ENCODE peak calls at places on chromosomes 3 and 15, in four cellular contexts. S is BE2C, V is Karpas-422, B is ovary. O is an unnamed sample.
A peak's percentile ranks its signal among the peaks of the same experiment; 100 is the strongest.

GRCh38 chr15:67068724-67069400 is 3.5 kb downstream of the SMAD3 start:
- DNase-seq in B (no peak), S (no peak), V (no peak), O (peak; percentile 45)

GRCh38 chr3:707041-707440 is 385.8 kb upstream of the CNTN6 start:
- DNase-seq in S (no peak), V (no peak), B (no peak), O (no peak)

GRCh38 chr3:178719036-178719635 is 182.9 kb downstream of the KCNMB2 start:
- DNase-seq in S (no peak), B (no peak), V (no peak), O (no peak)

GRCh38 chr15:81375461-81375860 is 1.4 kb upstream of the TMC3 start:
- DNase-seq in B (no peak), V (no peak), S (no peak), O (no peak)

GRCh38 chr15:29538110-29538509 is 268.5 kb upstream of the NSMCE3 start:
- DNase-seq in V (no peak), B (no peak), S (no peak), O (no peak)

GRCh38 chr15:90266061-90266431 is 574 bp downstream of the NGRN start:
- DNase-seq in V (peak; percentile 81), S (peak; percentile 59), B (peak; percentile 54), O (peak; percentile 71)

GRCh38 chr15:34812369-34812768 is 17.0 kb upstream of the ACTC1 start:
- DNase-seq in B (no peak), S (no peak), V (no peak), O (no peak)

GRCh38 chr3:44120721-44121582 is 120.7 kb upstream of the TOPAZ1 start:
- DNase-seq in V (no peak), S (no peak), B (no peak), O (no peak)

GRCh38 chr15:89836255-89837133 is 21.8 kb upstream of the ANPEP start:
- DNase-seq in V (no peak), S (no peak), B (no peak), O (no peak)

GRCh38 chr3:133374706-133375105 is 25.1 kb upstream of the BFSP2 start:
- DNase-seq in V (peak; percentile 72), S (no peak), B (no peak), O (no peak)

GRCh38 chr3:86934851-86935250 is 56.1 kb downstream of the VGLL3 start:
- DNase-seq in S (no peak), B (no peak), V (no peak), O (no peak)

GRCh38 chr3:160157321-160157720 is 67.9 kb upstream of the C3orf80 start:
- DNase-seq in S (no peak), V (no peak), B (no peak), O (no peak)

GRCh38 chr15:31085359-31085758 is 16.2 kb downstream of the TRPM1 start:
- DNase-seq in V (no peak), S (no peak), B (no peak), O (no peak)

GRCh38 chr15:64599226-64599625 is 138.8 kb downstream of the ZNF609 start:
- DNase-seq in B (no peak), V (no peak), S (no peak), O (no peak)

GRCh38 chr3:184485256-184485655 is 76.3 kb upstream of the EPHB3 start:
- DNase-seq in B (no peak), V (no peak), S (no peak), O (no peak)

GRCh38 chr15:80764535-80764934 is 14.6 kb upstream of the CEMIP start:
- DNase-seq in S (no peak), V (no peak), B (no peak), O (no peak)

DNA sequence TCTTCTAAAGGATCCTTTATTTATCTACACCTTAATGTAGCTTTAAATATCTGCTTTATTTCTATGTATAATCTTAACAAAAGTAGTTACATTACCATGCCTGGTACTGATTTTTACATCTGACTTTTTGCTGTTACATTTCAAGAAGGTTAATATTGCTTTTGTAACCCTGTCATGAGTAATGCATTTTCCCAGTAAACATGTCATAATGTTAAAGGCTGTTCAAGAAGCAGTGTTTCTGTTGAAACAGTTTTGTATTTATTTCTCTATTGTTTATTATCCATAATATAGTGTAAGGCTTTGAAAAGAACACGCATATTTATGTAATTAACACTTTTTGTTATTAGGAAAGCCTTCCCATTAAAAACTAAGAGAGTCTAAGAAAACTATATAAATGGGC is 98.5 kb upstream of the SOX2 start:
- DNase-seq in V (no peak), S (no peak), B (no peak), O (no peak)
- H3K4me1 ChIP-seq in V (no peaks in the 10 kb centered on the region), S (peaks cover 15% of the 10 kb centered on the region), B (no peaks in the 10 kb centered on the region), O (no peaks in the 10 kb centered on the region)

DNA sequence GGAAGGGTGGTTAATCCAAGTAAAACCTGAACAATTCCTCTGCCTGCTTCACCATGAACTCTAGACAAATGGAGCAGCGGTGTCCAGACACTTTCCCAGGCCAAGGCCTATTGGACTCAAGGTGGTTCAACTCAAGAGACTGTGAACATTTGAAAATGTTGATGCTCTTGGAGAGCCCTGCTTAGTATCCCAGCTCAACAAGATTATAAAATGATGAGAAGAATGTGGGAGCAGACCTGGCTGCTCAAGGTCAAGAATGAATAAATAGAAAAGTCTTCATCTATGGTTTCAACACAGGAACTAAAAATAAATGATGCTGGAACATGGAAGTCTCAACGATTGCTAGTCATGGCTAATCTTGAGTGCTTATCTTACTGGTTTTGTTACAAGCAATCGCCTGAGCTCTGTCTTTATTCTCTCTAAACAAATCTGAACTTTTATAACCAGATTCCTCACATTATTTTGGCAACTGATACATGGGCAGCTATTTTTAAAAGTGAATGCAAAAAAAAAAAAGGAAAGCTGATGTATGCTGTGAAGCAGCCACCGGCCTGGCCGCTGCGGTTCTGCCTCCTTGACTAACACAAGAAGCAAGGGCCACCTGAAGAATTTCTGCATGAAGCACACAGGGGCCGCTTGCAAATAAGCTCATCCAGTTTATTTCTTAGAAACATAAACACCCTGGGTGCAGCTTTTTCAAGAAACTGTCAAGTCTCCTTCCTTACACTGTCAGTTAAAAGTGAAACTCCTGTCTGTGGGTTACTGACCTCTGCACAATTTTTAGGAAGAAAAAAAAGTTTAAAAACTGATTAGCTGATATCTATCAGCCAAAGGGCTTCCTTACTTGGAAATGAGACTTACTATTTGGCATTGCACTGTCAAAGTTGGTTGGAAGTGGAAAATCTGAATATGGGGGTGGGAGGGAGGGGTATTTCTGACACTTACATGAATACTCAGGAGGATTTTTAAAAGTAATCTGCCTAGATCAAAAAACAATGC is 120.1 kb upstream of the ARHGEF3 start:
- DNase-seq in S (no peak), B (peak; percentile 47), V (peak; percentile 53), O (no peak)
- H3K4me1 ChIP-seq in S (no peaks in the 10 kb centered on the region), B (peaks cover 3% of the 10 kb centered on the region), V (peaks cover 53% of the 10 kb centered on the region), O (peaks cover 97% of the 10 kb centered on the region)

DNA sequence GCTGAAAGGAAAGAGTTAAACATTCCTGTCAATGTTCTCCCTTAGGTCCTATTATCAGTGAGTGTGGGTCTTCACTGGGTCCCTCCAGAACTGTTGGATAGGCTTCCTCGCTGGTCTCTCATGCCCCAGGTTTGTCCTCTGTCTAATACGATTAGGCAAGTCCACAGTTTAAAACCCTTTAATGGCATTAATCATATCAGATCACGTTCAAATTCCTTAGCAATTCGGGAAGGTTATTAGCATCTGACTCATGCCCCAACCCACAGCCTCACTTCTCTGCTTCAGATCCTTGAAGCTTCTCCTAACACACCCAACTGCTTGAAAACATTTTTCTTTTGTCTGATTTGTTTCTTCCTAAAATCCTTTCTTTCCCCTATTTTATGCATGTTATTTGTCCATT is 224.3 kb upstream of the ATP10A start:
- DNase-seq in S (no peak), V (no peak), B (no peak), O (no peak)
- H3K4me1 ChIP-seq in S (no peaks in the 10 kb centered on the region), V (no peaks in the 10 kb centered on the region), B (no peaks in the 10 kb centered on the region), O (peaks cover 10% of the 10 kb centered on the region)

DNA sequence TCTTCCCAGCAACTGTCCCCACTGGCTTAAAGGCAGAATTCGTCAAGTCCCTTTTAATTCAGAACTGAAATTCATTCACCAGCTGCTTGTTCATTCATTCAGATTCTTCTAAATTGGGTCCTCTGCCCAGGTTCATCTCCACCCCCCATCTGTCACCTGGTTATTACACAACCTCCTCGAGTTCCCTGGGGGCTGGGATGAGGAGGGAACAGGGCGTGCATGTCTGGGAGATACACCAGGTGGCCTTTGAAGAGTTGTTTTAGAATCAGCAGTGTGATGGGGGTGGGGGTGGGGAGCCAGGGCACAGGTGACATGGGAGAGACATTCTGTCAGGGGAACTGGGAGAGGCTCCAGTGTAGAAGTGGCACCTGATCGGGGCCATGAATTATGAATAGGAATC is 8.2 kb downstream of the SNX33 start:
- DNase-seq in S (no peak), V (no peak), B (no peak), O (no peak)
- H3K4me1 ChIP-seq in S (peaks cover 11% of the 10 kb centered on the region), V (peaks cover 9% of the 10 kb centered on the region), B (peaks cover 35% of the 10 kb centered on the region), O (peaks cover 15% of the 10 kb centered on the region)

GRCh38 chr3:110811050-110811449 is 260.6 kb upstream of the NECTIN3 start:
- DNase-seq in B (no peak), S (no peak), V (no peak), O (no peak)
- H3K4me1 ChIP-seq in B (peaks cover 2% of the 10 kb centered on the region), S (peaks cover 5% of the 10 kb centered on the region), V (no peaks in the 10 kb centered on the region), O (peaks cover 4% of the 10 kb centered on the region)

GRCh38 chr15:25207369-25207768 is 231.5 kb downstream of the UBE3A start:
- DNase-seq in V (no peak), S (no peak), B (no peak), O (no peak)
- H3K4me1 ChIP-seq in V (no peaks in the 10 kb centered on the region), S (no peaks in the 10 kb centered on the region), B (no peaks in the 10 kb centered on the region), O (no peaks in the 10 kb centered on the region)

GRCh38 chr3:14588713-14589112 is 48.6 kb upstream of the GRIP2 start:
- DNase-seq in V (no peak), B (no peak), S (no peak), O (no peak)
- H3K4me1 ChIP-seq in V (no peaks in the 10 kb centered on the region), B (no peaks in the 10 kb centered on the region), S (no peaks in the 10 kb centered on the region), O (no peaks in the 10 kb centered on the region)

GRCh38 chr15:76565366-76565765 is 228.8 kb downstream of the ISL2 start:
- DNase-seq in V (no peak), B (no peak), S (no peak), O (no peak)
- H3K4me1 ChIP-seq in V (no peaks in the 10 kb centered on the region), B (no peaks in the 10 kb centered on the region), S (no peaks in the 10 kb centered on the region), O (no peaks in the 10 kb centered on the region)

O was measured in CD4-positive, alpha-beta memory T cell.